ENCODE peak calls at places on chromosomes 7 and 10, in four cellular contexts. One of them, this sample, is unnamed.

GRCh38 chr10:95485445-95485844 is 75.7 kb downstream of the SORBS1 start:
- DNase-seq in hippocampal formation: no peak
- DNase-seq in NCI-H748 treated with DMSO at 0.1 percent for 48 hours: no peak
- DNase-seq in LoVo: no peak
- DNase-seq in this sample: no peak

GRCh38 chr7:157096286-157097055 is 42.3 kb upstream of the UBE3C start:
- DNase-seq in LoVo: no peak
- DNase-seq in NCI-H748 treated with DMSO at 0.1 percent for 48 hours: no peak
- DNase-seq in hippocampal formation: no peak
- DNase-seq in this sample: no peak

GRCh38 chr10:15230257-15230656 is 61.8 kb upstream of the NMT2 start:
- DNase-seq in LoVo: no peak
- DNase-seq in NCI-H748 treated with DMSO at 0.1 percent for 48 hours: no peak
- DNase-seq in hippocampal formation: no peak
- DNase-seq in this sample: no peak

GRCh38 chr10:100737359-100738054 is 7.9 kb upstream of the PAX2 start:
- DNase-seq in hippocampal formation: no peak
- DNase-seq in LoVo: no peak
- DNase-seq in NCI-H748 treated with DMSO at 0.1 percent for 48 hours: no peak
- DNase-seq in this sample: no peak

GRCh38 chr10:133458710-133459453 is 5.1 kb downstream of the SCART1 start:
- DNase-seq in NCI-H748 treated with DMSO at 0.1 percent for 48 hours: no peak
- DNase-seq in hippocampal formation: no peak
- DNase-seq in LoVo: no peak
- DNase-seq in this sample: no peak

GRCh38 chr7:138070908-138071307 is 5.4 kb upstream of the AKR1D1 start:
- DNase-seq in NCI-H748 treated with DMSO at 0.1 percent for 48 hours: no peak
- DNase-seq in LoVo: no peak
- DNase-seq in hippocampal formation: no peak
- DNase-seq in this sample: no peak

GRCh38 chr7:51847461-51848134 is 531.0 kb upstream of the COBL start:
- DNase-seq in NCI-H748 treated with DMSO at 0.1 percent for 48 hours: no peak
- DNase-seq in LoVo: no peak
- DNase-seq in hippocampal formation: no peak
- DNase-seq in this sample: no peak

GRCh38 chr7:70040971-70041766 is 442.9 kb downstream of the AUTS2 start:
- DNase-seq in LoVo: peak
- DNase-seq in hippocampal formation: peak
- DNase-seq in NCI-H748 treated with DMSO at 0.1 percent for 48 hours: peak
- DNase-seq in this sample: no peak

GRCh38 chr7:91720255-91720937 is 160.1 kb downstream of the MTERF1 start:
- DNase-seq in hippocampal formation: no peak
- DNase-seq in NCI-H748 treated with DMSO at 0.1 percent for 48 hours: no peak
- DNase-seq in LoVo: no peak
- DNase-seq in this sample: no peak

GRCh38 chr10:24721254-24722106 is 2.2 kb downstream of the ARHGAP21 start:
- DNase-seq in NCI-H748 treated with DMSO at 0.1 percent for 48 hours: no peak
- DNase-seq in LoVo: peak
- DNase-seq in hippocampal formation: no peak
- DNase-seq in this sample: no peak

GRCh38 chr10:74227697-74228424 is 76.8 kb downstream of the ADK start:
- DNase-seq in LoVo: no peak
- DNase-seq in hippocampal formation: no peak
- DNase-seq in NCI-H748 treated with DMSO at 0.1 percent for 48 hours: no peak
- DNase-seq in this sample: no peak